ENCODE peak calls at places on chromosome 7, in ten cellular contexts. C is NB4, J is AG09309, R is tibial artery, A is esophagus muscularis mucosa, W is kidney epithelial cell, Y is fibroblast of the aortic adventitia, B is IMR-90, V is GM12865, I is cardiac fibroblast. S is an unnamed sample.

GRCh38 chr7:30936650-30937245 is 25.1 kb downstream of the AQP1 start:
- DNase-seq in C (no peak), J (no peak), R (no peak), A (peak; percentile 82), W (no peak), Y (no peak), B (no peak), V (no peak), I (no peak), S (no peak)

GRCh38 chr7:44101966-44102845 is 1.9 kb upstream of the AEBP1 start:
- DNase-seq in C (no peak), J (peak; percentile 92), R (peak; percentile 97), A (no peak), W (no peak), Y (peak; percentile 86), B (peak; percentile 85), V (no peak), I (peak; percentile 70), S (no peak)

GRCh38 chr7:84092207-84092606 is 102.4 kb downstream of the SEMA3A start:
- DNase-seq in C (peak; percentile 42), J (no peak), R (no peak), A (no peak), W (no peak), Y (no peak), B (peak; percentile 40), V (peak; percentile 4), I (peak; percentile 17), S (no peak)

GRCh38 chr7:17126413-17127374 is 171.8 kb upstream of the AHR start:
- DNase-seq in C (no peak), J (no peak), R (no peak), A (no peak), W (no peak), Y (no peak), B (peak; percentile 46), V (peak; percentile 65), I (no peak), S (no peak)

GRCh38 chr7:85101347-85101746 is 85.5 kb downstream of the SEMA3D start:
- DNase-seq in C (no peak), J (no peak), R (no peak), A (no peak), W (no peak), Y (no peak), B (no peak), V (no peak), I (no peak), S (no peak)

GRCh38 chr7:5421626-5422323 is 1.9 kb downstream of the TNRC18 start:
- DNase-seq in C (peak; percentile 81), J (no peak), R (peak; percentile 90), A (no peak), W (no peak), Y (peak; percentile 79), B (peak; percentile 82), V (no peak), I (peak; percentile 77), S (no peak)

GRCh38 chr7:2037301-2037804 is 195.4 kb downstream of the MAD1L1 start:
- DNase-seq in C (no peak), J (no peak), R (peak; percentile 49), A (no peak), W (no peak), Y (no peak), B (peak; percentile 44), V (no peak), I (peak; percentile 11), S (no peak)

GRCh38 chr7:93048136-93048930 is 69.4 kb downstream of the SAMD9 start:
- DNase-seq in C (no peak), J (no peak), R (no peak), A (no peak), W (no peak), Y (peak; percentile 23), B (peak; percentile 86), V (no peak), I (no peak), S (no peak)

GRCh38 chr7:43700059-43700501 is 29.2 kb downstream of the COA1 start:
- DNase-seq in C (peak; percentile 68), J (no peak), R (no peak), A (no peak), W (no peak), Y (peak; percentile 90), B (peak; percentile 82), V (peak; percentile 66), I (peak; percentile 84), S (no peak)

GRCh38 chr7:44398953-44399574 is 73.7 kb upstream of the CAMK2B start:
- DNase-seq in C (no peak), J (no peak), R (no peak), A (peak; percentile 72), W (no peak), Y (no peak), B (peak; percentile 59), V (no peak), I (peak; percentile 51), S (no peak)

GRCh38 chr7:21125297-21125696 is 302.6 kb upstream of the SP4 start:
- DNase-seq in C (no peak), J (no peak), R (no peak), A (no peak), W (no peak), Y (no peak), B (no peak), V (no peak), I (no peak), S (no peak)

GRCh38 chr7:29883462-29884398 is 77.4 kb downstream of the WIPF3 start:
- DNase-seq in C (no peak), J (no peak), R (no peak), A (peak; percentile 90), W (no peak), Y (no peak), B (no peak), V (no peak), I (no peak), S (no peak)
- H3K4me3 ChIP-seq in C (no peak overlapping the region), J (no peak overlapping the region), R (peak overlapping the region; percentile 53), A (peak overlapping the region; percentile 51), W (peak overlapping the region; percentile 43), Y (no peak overlapping the region), B (no peak overlapping the region), V (no peak overlapping the region), I (no peak overlapping the region), S (peak overlapping the region; percentile 14)

GRCh38 chr7:3722396-3722846 is 421.4 kb downstream of the SDK1 start:
- DNase-seq in C (peak; percentile 18), J (no peak), R (no peak), A (no peak), W (no peak), Y (no peak), B (peak; percentile 2), V (no peak), I (peak; percentile 13), S (no peak)
- TF ChIP-seq CTCF in C (peak; percentile 17), J (no peak), R (no peak), A (no peak), W (peak; percentile 40), Y (no peak), B (no peak), V (no peak), I (peak; percentile 44), S (peak; percentile 45)

GRCh38 chr7:36188266-36188665 is 35.2 kb downstream of the EEPD1 start:
- DNase-seq in C (no peak), J (no peak), R (no peak), A (no peak), W (no peak), Y (no peak), B (no peak), V (no peak), I (no peak), S (no peak)
- H3K4me3 ChIP-seq in C (no peak overlapping the region), J (no peak overlapping the region), R (no peak overlapping the region), A (no peak overlapping the region), W (no peak overlapping the region), Y (no peak overlapping the region), B (no peak overlapping the region), V (no peak overlapping the region), I (no peak overlapping the region), S (no peak overlapping the region)

GRCh38 chr7:131327626-131328386 is at the start of gene MKLN1:
- DNase-seq in C (peak; percentile 96), J (peak; percentile 44), R (peak; percentile 94), A (peak; percentile 96), W (peak; percentile 38), Y (peak; percentile 81), B (peak; percentile 85), V (peak; percentile 94), I (peak; percentile 93), S (no peak)
- TF ChIP-seq CTCF in C (no peak), J (no peak), R (no peak), A (no peak), W (no peak), Y (no peak), B (no peak), V (no peak), I (no peak), S (no peak)

S was measured in epithelial cell of proximal tubule.